ENCODE peak calls at places on chromosomes 11 and 22, in six cellular contexts. One of them, this sample, is unnamed.
A peak's percentile ranks its signal among the peaks of the same experiment; 100 is the strongest.

GRCh38 chr11:121334973-121335711 is 42.6 kb downstream of the SC5D start:
- DNase-seq in A549: no peak
- DNase-seq in gastrocnemius medialis: no peak
- DNase-seq in iPS DF 6.9: no peak
- DNase-seq in lung: no peak
- DNase-seq in neural progenitor cell: no peak
- DNase-seq in this sample: no peak

GRCh38 chr11:68340784-68341556 is 28.6 kb downstream of the LRP5 start:
- DNase-seq in iPS DF 6.9: no peak
- DNase-seq in A549: peak; percentile 56
- DNase-seq in lung: no peak
- DNase-seq in neural progenitor cell: no peak
- DNase-seq in gastrocnemius medialis: no peak
- DNase-seq in this sample: no peak

GRCh38 chr11:57244911-57245310 is 7.9 kb upstream of the APLNR start:
- DNase-seq in iPS DF 6.9: no peak
- DNase-seq in neural progenitor cell: no peak
- DNase-seq in lung: no peak
- DNase-seq in A549: no peak
- DNase-seq in gastrocnemius medialis: no peak
- DNase-seq in this sample: no peak

GRCh38 chr22:36658900-36659299 is 44.7 kb downstream of the CACNG2 start:
- DNase-seq in A549: no peak
- DNase-seq in lung: no peak
- DNase-seq in iPS DF 6.9: no peak
- DNase-seq in neural progenitor cell: no peak
- DNase-seq in gastrocnemius medialis: no peak
- DNase-seq in this sample: peak; percentile 24

GRCh38 chr11:30533445-30533947 is 52.7 kb downstream of the MPPED2 start:
- DNase-seq in A549: no peak
- DNase-seq in iPS DF 6.9: no peak
- DNase-seq in neural progenitor cell: no peak
- DNase-seq in lung: no peak
- DNase-seq in gastrocnemius medialis: no peak
- DNase-seq in this sample: no peak

GRCh38 chr11:27281276-27281675 is 81.7 kb downstream of the CCDC34 start:
- DNase-seq in A549: no peak
- DNase-seq in lung: no peak
- DNase-seq in neural progenitor cell: no peak
- DNase-seq in gastrocnemius medialis: no peak
- DNase-seq in iPS DF 6.9: no peak
- DNase-seq in this sample: no peak

GRCh38 chr11:61745796-61746653 is 6.4 kb upstream of the MYRF start:
- DNase-seq in neural progenitor cell: no peak
- DNase-seq in A549: no peak
- DNase-seq in gastrocnemius medialis: no peak
- DNase-seq in iPS DF 6.9: no peak
- DNase-seq in lung: no peak
- DNase-seq in this sample: no peak

GRCh38 chr22:23862103-23862502 is 4.4 kb downstream of the SLC2A11 start:
- DNase-seq in lung: peak; percentile 45
- DNase-seq in gastrocnemius medialis: no peak
- DNase-seq in neural progenitor cell: peak; percentile 68
- DNase-seq in A549: peak; percentile 59
- DNase-seq in iPS DF 6.9: no peak
- DNase-seq in this sample: no peak

GRCh38 chr11:33775064-33775807 is 916 bp upstream of the FBXO3 start:
- DNase-seq in lung: no peak
- DNase-seq in gastrocnemius medialis: no peak
- DNase-seq in A549: no peak
- DNase-seq in neural progenitor cell: no peak
- DNase-seq in iPS DF 6.9: no peak
- DNase-seq in this sample: no peak

GRCh38 chr11:80948781-80949180 is 1508.0 kb upstream of the TENM4 start:
- DNase-seq in lung: no peak
- DNase-seq in A549: no peak
- DNase-seq in neural progenitor cell: no peak
- DNase-seq in iPS DF 6.9: no peak
- DNase-seq in gastrocnemius medialis: no peak
- DNase-seq in this sample: no peak
- H3K4me3 ChIP-seq in lung: no peak overlapping the region
- H3K4me3 ChIP-seq in A549: no peak overlapping the region
- H3K4me3 ChIP-seq in neural progenitor cell: no peak overlapping the region
- H3K4me3 ChIP-seq in iPS DF 6.9: no peak overlapping the region
- H3K4me3 ChIP-seq in gastrocnemius medialis: no peak overlapping the region
- H3K4me3 ChIP-seq in this sample: no peak overlapping the region

DNA sequence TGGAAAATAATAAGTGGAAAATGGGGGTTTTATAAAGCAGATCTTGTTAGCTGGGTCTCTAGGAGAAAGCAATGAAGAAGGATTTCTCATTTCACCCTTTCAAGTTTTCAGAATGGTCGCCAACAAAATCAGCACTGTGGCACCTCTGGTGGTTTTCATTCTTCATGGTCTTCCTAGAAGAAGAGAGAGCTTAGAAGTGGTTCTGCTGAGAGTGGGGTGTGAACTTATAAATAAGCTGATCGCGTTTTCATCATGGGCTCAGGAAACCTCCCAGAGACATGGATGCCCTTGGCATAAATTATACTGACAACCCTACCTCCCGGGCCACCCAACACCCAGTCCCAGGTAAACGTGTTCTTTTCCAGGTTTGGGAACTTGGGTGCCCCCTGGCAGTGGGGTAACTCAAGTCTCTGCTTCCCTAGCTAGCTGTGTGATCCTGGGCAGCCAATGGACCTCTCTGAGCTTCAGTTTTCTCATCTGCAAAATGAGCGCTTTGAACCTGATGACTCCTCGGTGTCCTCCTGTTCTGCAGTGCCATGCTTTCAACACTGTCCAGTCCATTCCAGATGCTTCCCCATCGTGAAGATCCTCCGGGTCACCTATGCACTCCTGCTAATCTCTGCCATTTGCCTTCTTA is 72.6 kb upstream of the GRAMD1B start:
- DNase-seq in lung: no peak
- DNase-seq in A549: no peak
- DNase-seq in iPS DF 6.9: no peak
- DNase-seq in neural progenitor cell: no peak
- DNase-seq in gastrocnemius medialis: no peak
- DNase-seq in this sample: no peak
- H3K4me3 ChIP-seq in lung: no peak overlapping the region
- H3K4me3 ChIP-seq in A549: peak overlapping the region; percentile 43
- H3K4me3 ChIP-seq in iPS DF 6.9: peak overlapping the region; percentile 75
- H3K4me3 ChIP-seq in neural progenitor cell: peak overlapping the region; percentile 61
- H3K4me3 ChIP-seq in gastrocnemius medialis: peak overlapping the region; percentile 49
- H3K4me3 ChIP-seq in this sample: peak overlapping the region; percentile 35

GRCh38 chr11:36627006-36627405 is 29.0 kb upstream of the RAG2 start:
- DNase-seq in A549: no peak
- DNase-seq in gastrocnemius medialis: no peak
- DNase-seq in lung: no peak
- DNase-seq in iPS DF 6.9: no peak
- DNase-seq in neural progenitor cell: no peak
- DNase-seq in this sample: no peak

GRCh38 chr11:36628141-36628540 is 30.1 kb upstream of the RAG2 start:
- DNase-seq in gastrocnemius medialis: no peak
- DNase-seq in neural progenitor cell: no peak
- DNase-seq in iPS DF 6.9: no peak
- DNase-seq in lung: no peak
- DNase-seq in A549: no peak
- DNase-seq in this sample: no peak

GRCh38 chr11:36627471-36627870 is 29.4 kb upstream of the RAG2 start:
- DNase-seq in A549: no peak
- DNase-seq in lung: no peak
- DNase-seq in gastrocnemius medialis: no peak
- DNase-seq in neural progenitor cell: no peak
- DNase-seq in iPS DF 6.9: no peak
- DNase-seq in this sample: no peak

GRCh38 chr11:36631704-36632287 is 33.8 kb upstream of the RAG2 start:
- DNase-seq in A549: no peak
- DNase-seq in neural progenitor cell: peak; percentile 14
- DNase-seq in iPS DF 6.9: no peak
- DNase-seq in gastrocnemius medialis: no peak
- DNase-seq in lung: no peak
- DNase-seq in this sample: no peak

GRCh38 chr11:36628765-36629199 is 30.7 kb upstream of the RAG2 start:
- DNase-seq in A549: no peak
- DNase-seq in iPS DF 6.9: no peak
- DNase-seq in gastrocnemius medialis: no peak
- DNase-seq in neural progenitor cell: peak; percentile 10
- DNase-seq in lung: no peak
- DNase-seq in this sample: no peak
- H3K4me3 ChIP-seq in A549: no peak overlapping the region
- H3K4me3 ChIP-seq in iPS DF 6.9: no peak overlapping the region
- H3K4me3 ChIP-seq in gastrocnemius medialis: no peak overlapping the region
- H3K4me3 ChIP-seq in neural progenitor cell: no peak overlapping the region
- H3K4me3 ChIP-seq in lung: no peak overlapping the region
- H3K4me3 ChIP-seq in this sample: no peak overlapping the region

GRCh38 chr11:1437500-1437899 is 47.8 kb downstream of the BRSK2 start:
- DNase-seq in neural progenitor cell: peak; percentile 50
- DNase-seq in iPS DF 6.9: no peak
- DNase-seq in gastrocnemius medialis: no peak
- DNase-seq in lung: no peak
- DNase-seq in A549: peak; percentile 38
- DNase-seq in this sample: no peak
- H3K4me3 ChIP-seq in neural progenitor cell: no peak overlapping the region
- H3K4me3 ChIP-seq in iPS DF 6.9: no peak overlapping the region
- H3K4me3 ChIP-seq in gastrocnemius medialis: no peak overlapping the region
- H3K4me3 ChIP-seq in lung: no peak overlapping the region
- H3K4me3 ChIP-seq in A549: no peak overlapping the region
- H3K4me3 ChIP-seq in this sample: no peak overlapping the region

GRCh38 chr22:44452531-44453420 is 45.3 kb downstream of the RTL6 start:
- DNase-seq in iPS DF 6.9: no peak
- DNase-seq in lung: no peak
- DNase-seq in gastrocnemius medialis: no peak
- DNase-seq in neural progenitor cell: no peak
- DNase-seq in A549: no peak
- DNase-seq in this sample: no peak

GRCh38 chr22:44453441-44454112 is 44.5 kb downstream of the RTL6 start:
- DNase-seq in A549: no peak
- DNase-seq in neural progenitor cell: no peak
- DNase-seq in iPS DF 6.9: no peak
- DNase-seq in lung: no peak
- DNase-seq in gastrocnemius medialis: no peak
- DNase-seq in this sample: no peak

GRCh38 chr22:44455151-44455962 is 42.7 kb downstream of the RTL6 start:
- DNase-seq in iPS DF 6.9: no peak
- DNase-seq in neural progenitor cell: no peak
- DNase-seq in gastrocnemius medialis: peak; percentile 18
- DNase-seq in lung: no peak
- DNase-seq in A549: no peak
- DNase-seq in this sample: no peak

GRCh38 chr22:44455963-44456358 is 42.1 kb downstream of the RTL6 start:
- DNase-seq in iPS DF 6.9: no peak
- DNase-seq in neural progenitor cell: no peak
- DNase-seq in lung: no peak
- DNase-seq in A549: no peak
- DNase-seq in gastrocnemius medialis: no peak
- DNase-seq in this sample: no peak

DNA sequence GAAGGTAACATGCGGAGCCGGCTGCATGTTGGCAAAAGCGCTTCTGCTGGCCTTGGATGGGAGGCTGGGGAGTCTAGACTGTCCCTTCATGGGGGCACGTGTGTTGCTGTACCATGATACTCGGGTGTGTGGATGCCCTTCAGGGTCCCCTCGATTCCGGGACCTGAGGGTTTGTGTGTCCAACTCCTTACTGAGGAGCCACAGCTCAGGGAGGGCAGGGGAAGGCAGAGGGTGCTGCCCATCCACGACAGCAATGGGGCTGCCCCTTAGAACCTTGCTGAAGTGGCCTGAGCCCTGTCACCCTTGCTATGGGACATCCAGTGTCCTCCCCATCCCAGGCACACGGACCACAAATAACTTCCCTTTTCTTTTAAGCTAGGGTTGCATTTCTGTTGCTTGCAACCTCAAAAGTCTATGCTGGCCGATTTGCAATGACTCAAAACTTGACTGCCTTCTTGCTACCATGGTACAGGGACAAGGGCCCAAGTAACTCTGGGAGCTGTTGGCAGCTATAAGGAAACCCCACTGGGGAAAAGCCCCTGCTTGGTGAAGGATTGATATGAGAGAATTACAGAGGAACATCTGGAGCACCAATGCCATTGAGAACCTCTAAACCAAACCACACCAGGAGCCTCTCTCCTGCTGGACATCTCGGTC is 43.8 kb downstream of the RTL6 start:
- DNase-seq in neural progenitor cell: no peak
- DNase-seq in iPS DF 6.9: no peak
- DNase-seq in gastrocnemius medialis: no peak
- DNase-seq in A549: no peak
- DNase-seq in lung: no peak
- DNase-seq in this sample: no peak
- H3K4me3 ChIP-seq in neural progenitor cell: no peak overlapping the region
- H3K4me3 ChIP-seq in iPS DF 6.9: no peak overlapping the region
- H3K4me3 ChIP-seq in gastrocnemius medialis: no peak overlapping the region
- H3K4me3 ChIP-seq in A549: no peak overlapping the region
- H3K4me3 ChIP-seq in lung: no peak overlapping the region
- H3K4me3 ChIP-seq in this sample: no peak overlapping the region

DNA sequence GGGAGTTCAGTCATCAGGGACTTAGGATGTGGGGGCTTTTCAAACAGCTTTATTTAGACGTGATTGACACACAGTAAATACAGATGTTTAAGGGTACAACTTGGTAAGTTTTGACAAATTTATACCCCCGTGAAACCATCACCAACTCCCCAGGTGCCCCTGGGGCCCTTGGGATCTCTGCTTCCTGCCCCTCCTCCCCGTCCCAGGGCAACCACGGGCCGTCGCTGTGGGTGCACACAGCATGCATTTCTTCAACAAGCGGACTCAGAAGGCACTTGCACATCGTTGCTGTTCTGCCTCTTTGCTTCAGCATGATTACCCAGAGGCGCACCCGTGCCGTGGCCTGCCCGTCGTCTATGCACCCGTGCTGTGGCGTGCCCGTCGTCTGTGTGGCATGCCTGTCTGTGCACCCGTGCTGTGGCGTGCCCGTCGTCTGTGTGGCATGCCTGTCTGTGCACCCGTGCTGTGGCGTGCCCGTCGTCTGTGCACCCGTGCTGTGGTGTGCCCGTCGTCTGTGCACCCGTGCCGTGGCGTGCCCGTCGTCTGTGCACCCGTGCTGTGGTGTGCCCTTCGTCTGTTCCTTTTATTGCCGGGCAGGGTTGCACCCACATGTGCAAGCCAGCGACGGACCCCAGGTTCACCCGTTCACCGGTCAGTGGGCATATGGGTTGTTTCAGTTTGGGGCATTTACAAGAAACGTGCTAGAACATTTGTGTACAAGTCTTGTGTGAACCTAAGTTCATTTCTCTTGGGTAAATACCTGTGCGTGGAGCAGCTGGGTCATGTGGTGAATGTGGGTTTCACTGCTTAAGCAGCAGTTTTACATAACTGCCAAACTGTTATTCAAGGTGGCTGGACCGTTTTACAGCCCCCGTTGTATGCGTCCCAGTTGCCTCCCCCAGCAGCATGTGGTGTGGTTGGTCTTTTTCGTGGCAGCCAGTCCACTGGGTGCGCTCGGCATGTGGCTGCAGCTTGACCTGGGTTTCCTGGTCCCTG is 8.3 kb downstream of the CD81 start:
- DNase-seq in iPS DF 6.9: no peak
- DNase-seq in A549: no peak
- DNase-seq in lung: no peak
- DNase-seq in gastrocnemius medialis: no peak
- DNase-seq in neural progenitor cell: no peak
- DNase-seq in this sample: no peak
- H3K4me3 ChIP-seq in iPS DF 6.9: no peak overlapping the region
- H3K4me3 ChIP-seq in A549: no peak overlapping the region
- H3K4me3 ChIP-seq in lung: no peak overlapping the region
- H3K4me3 ChIP-seq in gastrocnemius medialis: no peak overlapping the region
- H3K4me3 ChIP-seq in neural progenitor cell: no peak overlapping the region
- H3K4me3 ChIP-seq in this sample: no peak overlapping the region